ENCODE peak calls at places on chromosomes 1 and 21, in six cellular contexts. D is heart left ventricle, A is stomach, O is K562, V is sigmoid colon, Q is endothelial cell of umbilical vein. U is an unnamed sample.
A peak's percentile ranks its signal among the peaks of the same experiment; 100 is the strongest.

GRCh38 chr1:7390604-7391000 is 380.5 kb upstream of the VAMP3 start:
- DNase-seq in D (no peak), A (peak; percentile 10), O (no peak), V (peak; percentile 27), Q (no peak), U (no peak)

GRCh38 chr1:187680823-187681222 is 852.1 kb downstream of the PLA2G4A start:
- DNase-seq in D (no peak), A (no peak), O (no peak), V (no peak), Q (no peak), U (no peak)

GRCh38 chr1:28983509-28984310 is 69.3 kb downstream of the EPB41 start:
- DNase-seq in D (peak; percentile 52), A (peak; percentile 29), O (no peak), V (peak; percentile 67), Q (no peak), U (peak; percentile 26)

GRCh38 chr1:214808845-214809460 is 206.0 kb downstream of the CENPF start:
- DNase-seq in D (no peak), A (no peak), O (no peak), V (no peak), Q (peak; percentile 25), U (peak; percentile 19)

GRCh38 chr1:32907435-32907834 is 6.2 kb upstream of the TMEM54 start:
- DNase-seq in D (no peak), A (no peak), O (no peak), V (no peak), Q (no peak), U (no peak)

GRCh38 chr1:234541281-234541975 is 62.4 kb upstream of the TARBP1 start:
- DNase-seq in D (no peak), A (no peak), O (no peak), V (peak; percentile 37), Q (no peak), U (no peak)

GRCh38 chr1:244353572-244354091 is 98.1 kb downstream of the ADSS2 start:
- DNase-seq in D (peak; percentile 46), A (peak; percentile 49), O (peak; percentile 73), V (no peak), Q (peak; percentile 98), U (no peak)

GRCh38 chr21:46153259-46154154 is 1.9 kb downstream of the FTCD start:
- DNase-seq in D (peak; percentile 35), A (peak; percentile 58), O (peak; percentile 96), V (peak; percentile 71), Q (peak; percentile 47), U (peak; percentile 86)

GRCh38 chr1:111956155-111956817 is 33.2 kb downstream of the KCND3 start:
- DNase-seq in D (no peak), A (no peak), O (no peak), V (no peak), Q (no peak), U (no peak)

GRCh38 chr21:38945536-38946245 is 140.0 kb downstream of the ETS2 start:
- DNase-seq in D (no peak), A (no peak), O (no peak), V (no peak), Q (no peak), U (no peak)

DNA sequence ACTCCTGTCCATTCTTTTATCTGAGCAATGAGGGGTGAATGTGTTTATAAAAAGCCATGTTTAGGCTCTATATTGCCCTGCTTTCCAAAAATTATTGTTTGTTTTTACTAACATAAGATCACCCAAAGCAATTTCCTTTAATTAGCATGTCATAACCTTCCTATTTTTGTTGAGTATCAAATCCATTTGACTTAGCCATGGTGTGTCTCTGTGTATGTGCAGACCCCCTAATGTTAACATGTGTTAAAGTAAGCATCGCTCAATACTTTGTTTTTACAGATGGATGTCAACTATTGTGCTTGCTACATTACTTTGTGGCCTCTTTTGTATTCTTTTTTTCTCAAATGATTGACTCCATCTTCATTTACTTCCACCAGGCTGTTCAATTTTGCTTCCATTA is 585.4 kb downstream of the USP25 start:
- DNase-seq in D (no peak), A (no peak), O (no peak), V (no peak), Q (no peak), U (no peak)
- TF ChIP-seq POLR2A in D (no peak), A (no peak), O (no peak), V (no peak), Q (no peak), U (no peak)

GRCh38 chr1:211829343-211830054 is 1.1 kb downstream of the LPGAT1 start:
- DNase-seq in D (peak; percentile 14), A (no peak), O (no peak), V (peak; percentile 62), Q (no peak), U (peak; percentile 49)
- TF ChIP-seq POLR2A in D (no peak), A (no peak), O (no peak), V (no peak), Q (no peak), U (no peak)

DNA sequence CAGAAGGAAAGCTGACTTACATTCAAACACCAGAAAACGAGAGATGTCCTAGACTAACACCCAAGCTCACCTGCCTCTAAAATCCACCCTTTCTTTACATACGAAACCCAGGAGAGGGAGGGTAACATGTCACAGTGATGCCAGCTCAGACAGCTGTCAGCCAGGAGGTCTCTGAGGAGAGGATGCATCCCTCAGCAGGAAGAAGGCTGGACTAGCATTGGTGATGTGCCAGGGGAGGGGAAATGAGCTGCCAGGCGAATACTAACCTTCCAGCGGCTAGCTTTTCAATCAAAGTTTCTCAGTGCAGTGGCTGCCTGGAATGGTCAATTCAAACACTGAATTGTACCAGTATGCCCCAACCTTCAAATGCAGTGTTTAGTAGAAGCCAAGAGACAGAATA is 3.6 kb upstream of the UBE2G2 start:
- DNase-seq in D (no peak), A (no peak), O (no peak), V (no peak), Q (no peak), U (no peak)
- TF ChIP-seq POLR2A in D (no peak), A (no peak), O (no peak), V (no peak), Q (no peak), U (no peak)

GRCh38 chr1:70354332-70355110 is at the start of gene ANKRD13C:
- DNase-seq in D (peak; percentile 95), A (peak; percentile 93), O (peak; percentile 91), V (peak; percentile 97), Q (peak; percentile 97), U (peak; percentile 96)
- TF ChIP-seq POLR2A in D (no peak), A (no peak), O (peak; percentile 97), V (peak; percentile 80), Q (peak; percentile 84), U (peak; percentile 97)

DNA sequence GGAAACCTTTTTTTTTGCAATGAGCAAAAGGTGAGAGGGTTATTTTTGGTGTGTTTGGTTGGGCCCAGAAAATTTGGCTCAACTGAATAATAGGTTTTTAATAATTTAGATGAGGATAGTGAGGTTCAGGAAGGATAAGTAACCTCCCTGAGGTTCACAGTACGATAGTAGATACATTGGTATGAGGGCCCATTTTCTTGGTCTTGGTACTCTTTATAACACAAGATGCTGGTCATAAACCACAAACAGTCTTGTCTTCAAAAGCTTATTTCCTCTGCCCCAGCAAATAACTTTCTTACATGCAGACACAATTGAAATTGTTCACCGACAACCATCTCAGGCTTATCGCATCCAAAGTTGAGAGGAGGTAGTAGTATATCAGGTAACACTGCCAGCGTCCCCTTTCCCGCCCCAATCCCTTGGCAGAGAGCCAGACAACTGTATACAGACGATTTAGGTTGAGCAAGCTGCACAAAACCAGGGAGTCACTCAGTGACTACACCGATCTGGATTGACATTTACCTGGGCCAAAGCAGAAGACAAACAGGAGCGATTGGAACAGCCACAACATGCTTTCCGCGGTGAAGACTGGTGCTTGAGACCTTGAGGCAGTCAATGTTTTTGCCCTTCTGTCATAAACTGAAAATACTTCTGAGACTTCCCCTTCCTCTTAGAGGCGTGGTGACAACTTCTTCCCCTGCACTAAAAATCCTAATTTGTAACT is at the start of gene SLAMF6:
- DNase-seq in D (no peak), A (no peak), O (no peak), V (no peak), Q (no peak), U (peak; percentile 28)
- TF ChIP-seq POLR2A in D (no peak), A (no peak), O (no peak), V (no peak), Q (no peak), U (no peak)

DNA sequence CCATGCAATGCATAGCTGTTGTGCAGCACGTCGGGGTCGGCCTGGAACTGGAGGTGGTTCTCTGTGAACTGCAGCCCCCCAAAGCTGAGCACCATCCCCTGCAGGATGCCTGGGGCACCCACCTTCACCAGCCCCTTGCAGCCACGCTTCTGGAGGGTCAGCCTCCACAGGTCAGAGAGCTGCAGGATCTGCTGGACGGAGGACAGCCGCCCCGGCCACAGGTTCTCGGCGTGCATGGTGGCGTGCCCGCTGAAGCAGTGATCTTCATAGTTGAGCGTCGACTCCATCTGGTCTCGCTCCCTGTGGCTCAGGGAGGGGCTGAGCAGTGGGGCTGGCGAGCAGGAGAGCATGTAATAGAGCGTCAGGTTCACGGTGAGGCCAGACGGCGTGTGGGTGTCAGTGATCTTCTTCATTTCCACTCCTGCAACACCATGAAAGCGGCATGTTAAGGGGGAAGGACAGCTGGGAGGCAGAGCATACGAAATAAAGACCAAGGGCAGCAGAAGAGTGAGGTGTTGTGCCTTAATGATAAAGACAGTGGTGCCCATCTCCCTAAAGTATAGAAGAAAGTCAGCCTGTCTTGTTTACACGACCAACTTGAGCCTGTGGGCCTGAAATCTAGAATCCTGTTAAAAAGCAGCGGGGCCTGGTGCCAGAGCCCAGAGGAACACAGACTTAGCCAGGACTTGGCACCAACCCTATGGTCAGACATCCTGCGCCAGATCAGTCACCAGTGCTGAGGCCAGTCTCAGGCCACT is 3.0 kb downstream of the KIAA2013 start:
- DNase-seq in D (no peak), A (no peak), O (no peak), V (no peak), Q (no peak), U (no peak)
- TF ChIP-seq POLR2A in D (no peak), A (no peak), O (no peak), V (no peak), Q (no peak), U (no peak)

DNA sequence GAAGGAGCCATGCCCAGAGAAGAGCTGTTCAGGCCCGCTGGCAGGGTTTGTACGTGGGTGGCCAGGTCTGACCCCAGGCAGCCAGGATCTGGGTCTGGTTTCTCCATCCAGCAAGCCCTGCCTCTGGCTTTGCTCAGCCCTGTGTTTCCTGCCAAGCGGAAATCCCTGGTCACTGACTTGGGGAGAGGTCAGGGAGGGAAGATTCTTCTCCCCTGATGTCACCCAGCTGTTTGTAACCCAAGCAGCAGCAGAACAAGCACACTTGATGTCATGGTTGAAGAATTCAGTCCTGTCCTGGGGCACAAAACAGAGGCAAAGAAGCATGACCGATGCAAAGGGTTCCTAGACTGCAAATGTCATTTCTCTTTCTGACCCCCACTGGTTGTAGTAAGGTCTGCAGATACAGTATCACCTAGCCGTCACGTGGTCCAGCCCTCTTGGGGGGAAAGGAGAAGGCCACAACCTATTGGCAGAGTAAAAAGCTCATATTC is 121.0 kb downstream of the SYT2 start:
- DNase-seq in D (peak; percentile 93), A (peak; percentile 46), O (no peak), V (peak; percentile 97), Q (peak; percentile 91), U (no peak)
- TF ChIP-seq POLR2A in D (no peak), A (no peak), O (no peak), V (no peak), Q (peak; percentile 22), U (no peak)

U was measured in erythroblast.